ENCODE peak calls at places on chromosomes 6 and 20, in five cellular contexts. L is IMR-90, B is adrenal gland, U is ovary, C is body of pancreas. A is an unnamed sample. For H3K27me3, the result is how much of the 10 kb centered on the place peaks cover.

GRCh38 chr6:164014716-164015484 is 600.4 kb downstream of the QKI start:
- DNase-seq in B (no peak), U (no peak), C (no peak), L (no peak), A (no peak)

GRCh38 chr20:63896136-63896890 is 1.4 kb downstream of the DNAJC5 start:
- DNase-seq in C (peak), L (peak), B (peak), U (peak), A (no peak)

GRCh38 chr20:57383447-57384347 is 7.5 kb upstream of the RBM38 start:
- DNase-seq in B (no peak), L (no peak), U (no peak), C (no peak), A (no peak)

GRCh38 chr20:19956976-19957375 is 60.2 kb upstream of the NAA20 start:
- DNase-seq in B (no peak), C (no peak), U (no peak), L (no peak), A (no peak)

GRCh38 chr20:62837790-62838458 is 21.1 kb downstream of the COL9A3 start:
- DNase-seq in U (no peak), B (no peak), C (peak), L (no peak), A (no peak)

GRCh38 chr20:44580581-44581268 is 1.7 kb upstream of the PKIG start:
- DNase-seq in B (peak), C (no peak), L (no peak), U (no peak), A (no peak)

GRCh38 chr20:56343861-56344381 is 14.9 kb upstream of the FAM210B start:
- DNase-seq in U (peak), C (peak), L (peak), B (peak), A (no peak)

GRCh38 chr6:145668844-145669243 is 66.5 kb downstream of the EPM2A start:
- DNase-seq in C (no peak), B (no peak), U (no peak), L (no peak), A (no peak)

GRCh38 chr6:132661906-132662305 is 2.9 kb upstream of the TAAR1 start:
- DNase-seq in B (no peak), U (no peak), C (no peak), L (no peak), A (no peak)

GRCh38 chr20:35950093-35950492 is 4.2 kb downstream of the SCAND1 start:
- DNase-seq in C (no peak), U (no peak), L (no peak), B (no peak), A (no peak)

GRCh38 chr20:18496042-18496441 is 983 bp downstream of the RBBP9 start:
- DNase-seq in L (no peak), U (no peak), C (no peak), B (no peak), A (no peak)

GRCh38 chr6:48109902-48110301 is 1.1 kb downstream of the PTCHD4 start:
- DNase-seq in B (no peak), C (no peak), L (no peak), U (no peak), A (no peak)

GRCh38 chr6:129448965-129449364 is 261.0 kb downstream of the ARHGAP18 start:
- DNase-seq in L (no peak), C (no peak), U (no peak), B (no peak), A (no peak)

GRCh38 chr6:90156861-90157260 is 139.8 kb downstream of the BACH2 start:
- DNase-seq in C (no peak), L (no peak), B (no peak), U (no peak), A (no peak)

GRCh38 chr20:53763707-53764415 is 170.2 kb upstream of the ZNF217 start:
- DNase-seq in C (peak), L (peak), B (no peak), U (no peak), A (no peak)

GRCh38 chr6:43454290-43455033 is 886 bp downstream of the DLK2 start:
- DNase-seq in L (peak), B (peak), C (peak), U (peak), A (peak)

GRCh38 chr6:34301408-34301807 is 52.6 kb upstream of the SMIM29 start:
- DNase-seq in U (no peak), B (peak), C (peak), L (peak), A (no peak)

GRCh38 chr6:14882394-14883073 is 363.3 kb upstream of the JARID2 start:
- DNase-seq in U (no peak), B (no peak), C (no peak), L (peak), A (no peak)

GRCh38 chr6:158835616-158836221 is 16.6 kb upstream of the EZR start:
- DNase-seq in U (peak), B (no peak), L (peak), C (peak), A (no peak)

GRCh38 chr6:111322145-111322544 is 160.9 kb downstream of the REV3L start:
- DNase-seq in L (no peak), B (no peak), C (no peak), U (no peak), A (no peak)

GRCh38 chr20:23725102-23725501 is 25.6 kb downstream of the CST1 start:
- DNase-seq in B (no peak), C (no peak), L (no peak), U (no peak), A (no peak)

GRCh38 chr20:51275816-51276215 is 252.9 kb upstream of the KCNG1 start:
- DNase-seq in B (no peak), C (no peak), U (peak), L (peak), A (no peak)

GRCh38 chr6:127446356-127446755 is 12.8 kb downstream of the KIAA0408 start:
- DNase-seq in L (no peak), U (no peak), B (no peak), C (no peak), A (no peak)

GRCh38 chr6:133501675-133502275 is 260.6 kb downstream of the EYA4 start:
- DNase-seq in L (no peak), C (no peak), B (no peak), U (no peak), A (no peak)

GRCh38 chr20:18705906-18706305 is 107.7 kb upstream of the SCP2D1 start:
- DNase-seq in B (no peak), U (no peak), L (peak), C (no peak), A (no peak)

GRCh38 chr6:41967312-41968287 is 26.0 kb upstream of the CCND3 start:
- DNase-seq in B (no peak), C (no peak), L (peak), U (no peak), A (no peak)

GRCh38 chr6:73942581-73942980 is 246.6 kb downstream of the CD109 start:
- DNase-seq in U (no peak), L (peak), C (no peak), B (no peak), A (no peak)

GRCh38 chr20:62606551-62607201 is 35.6 kb upstream of the SLCO4A1 start:
- DNase-seq in C (peak), L (no peak), B (no peak), U (peak), A (no peak)

GRCh38 chr6:34610819-34611477 is 54.8 kb upstream of the SPDEF start:
- DNase-seq in C (peak), U (no peak), B (no peak), L (peak), A (no peak)

GRCh38 chr6:16482702-16483314 is 244.4 kb downstream of the GMPR start:
- DNase-seq in B (no peak), U (no peak), L (no peak), C (no peak), A (no peak)

GRCh38 chr6:57822896-57823358 is 505.5 kb downstream of the PRIM2 start:
- DNase-seq in U (peak), B (no peak), C (no peak), L (peak), A (no peak)

GRCh38 chr6:158125271-158125670 is 42.8 kb downstream of the SERAC1 start:
- DNase-seq in L (no peak), B (no peak), C (no peak), U (no peak), A (no peak)

GRCh38 chr6:159609813-159610212 is 83.2 kb downstream of the SOD2 start:
- DNase-seq in B (no peak), L (no peak), U (no peak), C (no peak), A (no peak)

GRCh38 chr6:130778946-130779657 is 48.1 kb upstream of the SMLR1 start:
- DNase-seq in B (no peak), L (peak), U (no peak), C (no peak), A (no peak)

GRCh38 chr20:19212524-19213502 is at the start of gene SLC24A3:
- DNase-seq in L (no peak), B (peak), U (peak), C (peak), A (peak)

GRCh38 chr20:13325033-13325432 is 104.0 kb downstream of the ISM1 start:
- DNase-seq in L (peak), U (no peak), B (no peak), C (no peak), A (no peak)

GRCh38 chr6:33985333-33985751 is 160.5 kb downstream of the GRM4 start:
- DNase-seq in U (no peak), C (no peak), L (no peak), B (no peak), A (peak)

GRCh38 chr6:112690497-112691202 is 343.5 kb downstream of the RFPL4B start:
- DNase-seq in U (no peak), C (no peak), B (no peak), L (peak), A (no peak)

DNA sequence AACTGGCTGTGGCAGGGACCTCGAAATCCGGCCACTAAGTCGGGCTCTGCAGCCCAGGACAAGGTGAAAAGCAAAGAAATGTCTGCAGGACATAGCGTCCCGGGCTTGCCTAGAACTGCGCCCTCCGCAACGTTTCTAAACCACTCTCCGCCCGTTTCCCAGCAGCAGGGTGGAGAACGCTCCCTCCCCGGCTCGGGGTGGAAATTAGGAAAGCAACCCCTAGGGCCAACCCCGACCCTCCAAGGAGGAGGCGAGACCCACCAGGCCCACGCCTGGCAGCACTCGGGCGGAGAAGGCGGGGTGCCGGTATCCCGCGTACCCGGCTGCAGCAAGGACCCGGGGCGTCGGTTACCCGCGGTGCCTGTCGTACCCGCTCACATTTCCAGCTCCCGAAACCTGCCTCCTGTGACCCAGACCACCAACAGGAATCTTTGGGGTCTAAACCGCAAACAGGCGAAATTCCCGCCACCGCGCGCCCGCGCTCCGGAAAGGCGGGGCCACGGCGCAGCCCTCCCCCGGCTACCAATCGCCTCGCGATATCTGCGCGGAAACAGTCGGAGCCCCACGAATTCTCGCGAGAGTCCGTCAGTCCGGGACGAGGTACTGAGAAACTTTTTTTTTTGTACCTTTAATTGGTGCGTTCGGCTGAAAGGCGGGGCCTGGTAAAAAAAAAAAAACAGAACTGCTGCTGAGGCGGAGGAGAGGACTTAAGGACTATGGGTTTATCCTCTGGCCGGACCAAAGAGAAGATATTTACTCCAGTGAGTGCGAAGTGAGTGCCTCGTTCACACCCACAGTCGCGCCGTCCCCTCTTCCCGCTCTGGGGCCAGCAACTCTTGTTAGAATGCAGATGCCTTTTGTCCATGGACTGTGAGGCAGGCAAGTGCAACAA is at the start of gene MMS22L:
- DNase-seq in C (peak), U (peak), L (peak), B (peak), A (peak)
- TF ChIP-seq POLR2A in C (no peak), U (no peak), L (no peak), B (no peak), A (no peak)

DNA sequence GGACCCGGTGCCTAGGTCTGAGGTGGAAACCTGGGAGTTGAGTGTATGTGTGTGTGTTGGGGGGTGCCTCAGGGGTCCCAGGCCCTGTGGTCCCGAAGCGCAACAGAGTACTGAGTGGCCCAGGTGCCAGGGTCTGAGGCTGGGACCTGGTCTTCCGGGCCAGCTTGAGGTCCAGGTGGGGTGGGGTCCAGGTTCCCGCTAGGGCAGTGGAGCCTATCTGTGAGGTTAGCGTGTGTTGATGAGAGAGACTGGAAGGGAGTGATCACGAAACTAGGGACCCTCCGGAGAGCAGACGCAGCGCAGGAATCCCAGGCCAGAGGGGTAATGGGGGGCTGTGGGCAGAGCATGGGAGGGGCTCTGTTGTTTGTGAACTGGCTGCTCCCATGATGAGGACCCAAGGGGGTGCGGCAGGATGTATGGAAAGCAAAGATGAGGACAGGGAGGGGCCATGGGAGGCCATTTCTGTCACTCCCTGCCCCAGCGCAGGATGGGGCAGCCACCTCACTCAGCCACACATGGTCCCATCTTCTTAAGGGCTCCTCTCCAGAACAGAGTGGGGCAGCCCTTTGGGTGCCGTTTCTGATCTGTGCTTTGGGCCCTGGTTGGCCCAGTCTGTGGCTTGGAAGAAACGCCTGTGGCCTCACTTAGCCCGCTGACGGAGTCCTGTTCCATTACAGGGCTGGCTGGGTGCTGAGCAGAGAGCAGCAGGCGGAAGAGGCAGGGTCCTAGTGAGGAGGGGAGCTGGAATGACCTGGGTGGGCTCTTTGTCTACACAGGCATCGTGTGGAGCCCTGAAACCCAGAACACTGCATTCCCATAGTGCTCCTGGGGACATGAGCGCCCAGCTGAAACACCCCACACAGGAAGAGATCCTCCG is 872 bp downstream of the HSPA12B start:
- DNase-seq in B (no peak), C (no peak), L (no peak), U (no peak), A (no peak)
- H3K27me3 ChIP-seq in B (under half), C (under half), L (half or more), U (under half), A (under half)

GRCh38 chr6:26568601-26569432 is 27.9 kb upstream of the ABT1 start:
- DNase-seq in B (peak), C (peak), L (peak), U (peak), A (peak)
- TF ChIP-seq POLR2A in B (no peak), C (no peak), L (no peak), U (peak), A (no peak)

GRCh38 chr6:29791786-29792122 is 35.9 kb upstream of the HLA-G start:
- DNase-seq in U (no peak), B (no peak), L (no peak), C (no peak), A (no peak)
- H3K27me3 ChIP-seq in U (under half), B (under half), L (under half), C (under half), A (under half)

GRCh38 chr6:139744891-139745290 is 370.4 kb upstream of the CITED2 start:
- DNase-seq in C (no peak), U (no peak), B (no peak), L (no peak), A (no peak)
- TF ChIP-seq POLR2A in C (no peak), U (no peak), B (no peak), L (no peak), A (no peak)

DNA sequence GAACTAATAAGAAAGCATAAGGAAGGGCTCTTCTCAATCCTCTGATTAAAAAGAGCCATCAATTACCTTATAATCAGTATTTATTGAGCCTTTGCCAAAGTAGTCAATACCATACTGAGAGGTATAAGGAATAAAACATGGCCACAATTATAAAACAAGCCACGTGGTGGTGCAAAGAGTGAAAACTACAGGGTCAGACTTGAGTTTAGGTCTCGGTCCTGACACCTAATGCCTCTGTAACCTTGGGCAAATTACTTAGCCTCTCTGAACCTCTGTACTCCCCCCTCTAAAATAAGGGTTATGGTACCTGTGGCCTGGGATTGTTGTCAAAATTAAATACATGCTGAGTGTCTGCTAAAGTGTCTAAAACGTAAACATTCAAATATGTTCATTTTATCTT is 11.8 kb downstream of the TRIM10 start:
- DNase-seq in C (no peak), L (no peak), B (no peak), U (no peak), A (no peak)
- H3K27me3 ChIP-seq in C (under half), L (under half), B (under half), U (under half), A (under half)

GRCh38 chr6:75205776-75206334 is at the start of gene COL12A1:
- DNase-seq in B (no peak), U (peak), L (peak), C (peak), A (peak)
- TF ChIP-seq POLR2A in B (peak), U (peak), L (peak), C (peak), A (peak)